ENCODE peak calls at places on chromosomes 13 and 19, in six cellular contexts. Z is IMR-90, O is right atrium auricular region, N is left lung, H is ascending aorta, A is neuronal stem cell. L is an unnamed sample.

GRCh38 chr19:18437481-18438330 is at the start of gene ISYNA1:
- DNase-seq in N (no peak), O (no peak), A (peak), H (no peak), Z (peak), L (peak)

GRCh38 chr19:17832443-17833208 is 11.3 kb upstream of the INSL3 start:
- DNase-seq in A (no peak), Z (no peak), H (no peak), O (no peak), N (no peak), L (no peak)

GRCh38 chr19:41864374-41864773 is 4.3 kb downstream of the RPS19 start:
- DNase-seq in Z (no peak), H (no peak), A (no peak), N (no peak), O (no peak), L (no peak)

GRCh38 chr19:18304194-18304495 is 18.7 kb downstream of the LSM4 start:
- DNase-seq in O (no peak), H (no peak), N (peak), Z (no peak), A (no peak), L (no peak)

GRCh38 chr19:52963229-52963760 is 614 bp upstream of the ZNF816 start:
- DNase-seq in Z (no peak), A (no peak), O (no peak), N (peak), H (no peak), L (no peak)

GRCh38 chr19:8890260-8890659 is 58.1 kb downstream of the MBD3L1 start:
- DNase-seq in Z (no peak), H (no peak), O (no peak), N (no peak), A (no peak), L (no peak)

GRCh38 chr13:38905081-38905480 is 85.5 kb downstream of the STOML3 start:
- DNase-seq in H (no peak), A (no peak), N (no peak), O (no peak), Z (no peak), L (peak)

GRCh38 chr13:32019612-32020233 is 11.9 kb upstream of the FRY start:
- DNase-seq in N (no peak), H (no peak), O (no peak), A (peak), Z (peak), L (peak)

GRCh38 chr13:97239306-97239705 is 17.2 kb downstream of the MBNL2 start:
- DNase-seq in Z (no peak), A (no peak), N (no peak), O (no peak), H (no peak), L (no peak)

GRCh38 chr13:44719857-44720671 is 143.9 kb upstream of the TSC22D1 start:
- DNase-seq in O (no peak), N (no peak), Z (peak), A (no peak), H (no peak), L (no peak)

GRCh38 chr13:101576452-101576851 is 124.0 kb downstream of the ITGBL1 start:
- DNase-seq in H (no peak), O (no peak), N (no peak), Z (peak), A (no peak), L (peak)

GRCh38 chr19:55080121-55080914 is 4.6 kb downstream of the EPS8L1 start:
- DNase-seq in O (no peak), Z (peak), N (peak), A (no peak), H (no peak), L (peak)

GRCh38 chr19:12034610-12035009 is 869 bp downstream of the ZNF433 start:
- DNase-seq in N (no peak), A (no peak), H (no peak), Z (no peak), O (no peak), L (no peak)

GRCh38 chr19:43450545-43450997 is 14.8 kb downstream of the LYPD3 start:
- DNase-seq in N (no peak), H (no peak), A (no peak), O (no peak), Z (peak), L (peak)

GRCh38 chr13:67421475-67421874 is 191.3 kb upstream of the PCDH9 start:
- DNase-seq in H (no peak), O (no peak), Z (no peak), A (no peak), N (no peak), L (no peak)

GRCh38 chr13:75399168-75399878 is 82.6 kb downstream of the TBC1D4 start:
- DNase-seq in H (no peak), A (no peak), N (no peak), Z (no peak), O (no peak), L (no peak)

GRCh38 chr13:35672611-35673010 is 196.1 kb upstream of the MAB21L1 start:
- DNase-seq in Z (peak), A (no peak), N (no peak), O (no peak), H (no peak), L (no peak)

GRCh38 chr19:18456974-18457373 is 19.0 kb upstream of the ISYNA1 start:
- DNase-seq in H (no peak), A (no peak), O (peak), N (no peak), Z (no peak), L (no peak)

GRCh38 chr13:101556676-101557121 is 104.2 kb downstream of the ITGBL1 start:
- DNase-seq in A (no peak), Z (peak), H (no peak), N (no peak), O (no peak), L (no peak)

GRCh38 chr19:16470911-16471811 is 609 bp downstream of the EPS15L1 start:
- DNase-seq in H (no peak), A (no peak), O (no peak), N (no peak), Z (peak), L (peak)

GRCh38 chr13:31199849-31200635 is at the start of gene B3GLCT:
- DNase-seq in H (no peak), Z (peak), A (peak), N (peak), O (peak), L (peak)

GRCh38 chr13:36850790-36851438 is 31.9 kb downstream of the RFXAP start:
- DNase-seq in A (no peak), N (no peak), H (no peak), O (no peak), Z (no peak), L (peak)

GRCh38 chr19:46618670-46619231 is 6.1 kb downstream of the PTGIR start:
- DNase-seq in O (no peak), Z (peak), N (no peak), H (no peak), A (no peak), L (peak)

GRCh38 chr19:8483165-8483564 is 19.3 kb downstream of the PRAM1 start:
- DNase-seq in H (no peak), A (no peak), N (no peak), Z (no peak), O (no peak), L (no peak)

GRCh38 chr13:67369895-67370660 is 139.9 kb upstream of the PCDH9 start:
- DNase-seq in O (no peak), Z (peak), A (no peak), H (no peak), N (no peak), L (peak)

GRCh38 chr13:25971499-25972145 is 80.2 kb downstream of the SHISA2 start:
- DNase-seq in H (no peak), O (no peak), N (no peak), A (no peak), Z (no peak), L (no peak)

GRCh38 chr13:24127116-24127631 is 33.3 kb upstream of the SPATA13 start:
- DNase-seq in H (no peak), N (peak), O (no peak), A (no peak), Z (peak), L (peak)

GRCh38 chr13:114148521-114148855 is 16.1 kb upstream of the RASA3 start:
- DNase-seq in H (no peak), N (no peak), Z (no peak), A (no peak), O (no peak), L (no peak)

GRCh38 chr13:83895994-83896580 is 13.8 kb upstream of the SLITRK1 start:
- DNase-seq in A (no peak), N (no peak), O (no peak), Z (peak), H (no peak), L (peak)

GRCh38 chr13:40617801-40618356 is 48.6 kb downstream of the FOXO1 start:
- DNase-seq in A (no peak), N (no peak), O (no peak), Z (no peak), H (no peak), L (no peak)

GRCh38 chr13:42378383-42378780 is 106.4 kb downstream of the AKAP11 start:
- DNase-seq in O (no peak), H (no peak), A (no peak), N (no peak), Z (no peak), L (no peak)

GRCh38 chr13:42377640-42378382 is 105.9 kb downstream of the AKAP11 start:
- DNase-seq in O (no peak), H (no peak), A (no peak), N (no peak), Z (no peak), L (no peak)

GRCh38 chr13:42381165-42381425 is 109.1 kb downstream of the AKAP11 start:
- DNase-seq in N (no peak), Z (no peak), O (no peak), A (no peak), H (no peak), L (no peak)

GRCh38 chr13:42379241-42379640 is 107.3 kb downstream of the AKAP11 start:
- DNase-seq in N (no peak), Z (no peak), A (no peak), H (no peak), O (no peak), L (no peak)

GRCh38 chr13:42380420-42381164 is 108.6 kb downstream of the AKAP11 start:
- DNase-seq in A (no peak), H (no peak), N (no peak), O (no peak), Z (no peak), L (no peak)
- H3K4me3 ChIP-seq in A (peak), H (no peak), N (no peak), O (no peak), Z (no peak), L (no peak)

GRCh38 chr19:1417681-1418493 is 10.5 kb downstream of the DAZAP1 start:
- DNase-seq in O (no peak), A (no peak), H (no peak), Z (no peak), N (no peak), L (no peak)

GRCh38 chr19:1417145-1417544 is 9.8 kb downstream of the DAZAP1 start:
- DNase-seq in A (no peak), O (no peak), N (no peak), Z (peak), H (no peak), L (no peak)

GRCh38 chr19:1418494-1418775 is 11.0 kb downstream of the DAZAP1 start:
- DNase-seq in N (no peak), O (no peak), A (no peak), Z (no peak), H (no peak), L (no peak)

GRCh38 chr19:1418951-1419735 is 11.8 kb downstream of the DAZAP1 start:
- DNase-seq in Z (no peak), H (no peak), A (no peak), O (no peak), N (no peak), L (no peak)

DNA sequence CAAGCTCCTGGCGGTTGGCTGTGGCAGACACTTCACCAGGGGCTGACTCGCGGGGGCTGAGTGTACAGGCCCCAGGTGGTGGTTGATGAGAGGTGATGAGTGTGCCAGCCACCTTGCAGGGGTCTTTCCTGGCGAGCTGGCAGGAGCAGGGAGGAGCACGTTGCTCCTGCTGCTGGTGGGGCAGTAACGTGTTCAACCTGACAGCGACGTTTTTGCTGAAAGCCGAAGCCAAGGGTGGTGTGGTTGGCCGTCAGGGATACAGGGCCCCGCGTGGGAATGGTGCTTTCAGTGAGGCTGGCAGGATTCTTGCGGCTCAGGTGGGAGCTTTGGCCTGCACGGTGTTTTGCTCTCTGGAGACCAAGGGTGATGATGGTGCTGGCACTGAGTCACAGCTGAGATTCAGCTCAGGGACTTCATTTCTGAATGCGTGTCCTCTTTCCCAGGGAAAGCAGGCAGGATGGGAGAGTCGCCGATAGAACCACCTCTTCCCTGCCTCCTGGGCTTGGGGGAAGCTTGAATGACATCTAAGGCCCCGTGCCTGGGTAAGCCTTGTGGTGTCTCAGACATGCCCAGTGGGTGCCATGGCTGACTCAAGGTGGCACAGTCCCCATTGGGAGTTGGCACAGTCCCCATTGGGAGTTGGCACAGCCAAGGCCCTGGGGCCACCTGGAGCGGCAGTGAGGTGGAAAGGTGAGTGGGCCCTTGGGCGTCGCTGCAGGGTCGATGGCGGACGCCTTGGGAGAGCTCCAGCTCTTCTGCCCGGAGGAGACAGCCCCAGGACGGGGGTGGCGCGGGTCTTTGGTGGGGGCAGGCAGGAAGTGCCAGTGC is 8.8 kb downstream of the DAZAP1 start:
- DNase-seq in N (no peak), Z (peak), O (no peak), A (no peak), H (no peak), L (peak)
- H3K4me3 ChIP-seq in N (peak), Z (no peak), O (peak), A (peak), H (no peak), L (peak)

GRCh38 chr13:49641810-49642291 is 13.5 kb downstream of the ARL11 start:
- DNase-seq in Z (peak), O (peak), N (peak), H (no peak), A (no peak), L (peak)

GRCh38 chr13:49646688-49647087 is 18.4 kb downstream of the ARL11 start:
- DNase-seq in N (no peak), Z (no peak), H (no peak), A (no peak), O (no peak), L (no peak)

GRCh38 chr13:49638416-49639072 is 10.2 kb downstream of the ARL11 start:
- DNase-seq in H (no peak), O (no peak), Z (no peak), A (no peak), N (no peak), L (peak)

GRCh38 chr13:49645451-49645850 is 17.1 kb downstream of the ARL11 start:
- DNase-seq in H (no peak), A (no peak), O (no peak), N (no peak), Z (no peak), L (no peak)

GRCh38 chr13:49643003-49643651 is 14.8 kb downstream of the ARL11 start:
- DNase-seq in A (no peak), H (no peak), N (no peak), Z (no peak), O (no peak), L (no peak)
- H3K4me3 ChIP-seq in A (no peak), H (no peak), N (peak), Z (no peak), O (no peak), L (no peak)

GRCh38 chr19:10419200-10419645 is 1.1 kb upstream of the PDE4A start:
- DNase-seq in O (no peak), N (no peak), A (no peak), Z (no peak), H (no peak), L (no peak)
- H3K4me3 ChIP-seq in O (peak), N (no peak), A (peak), Z (peak), H (no peak), L (no peak)

GRCh38 chr19:1421958-1422305 is 14.5 kb downstream of the DAZAP1 start:
- DNase-seq in A (no peak), N (no peak), H (no peak), O (no peak), Z (no peak), L (no peak)

GRCh38 chr19:1422360-1422759 is 15.0 kb downstream of the DAZAP1 start:
- DNase-seq in H (no peak), A (no peak), N (no peak), O (no peak), Z (no peak), L (no peak)

GRCh38 chr19:1423445-1424181 is 14.6 kb upstream of the RPS15 start:
- DNase-seq in A (no peak), N (no peak), H (no peak), O (no peak), Z (no peak), L (no peak)

GRCh38 chr19:1424182-1424955 is 13.8 kb upstream of the RPS15 start:
- DNase-seq in A (no peak), H (no peak), O (no peak), N (no peak), Z (no peak), L (no peak)

DNA sequence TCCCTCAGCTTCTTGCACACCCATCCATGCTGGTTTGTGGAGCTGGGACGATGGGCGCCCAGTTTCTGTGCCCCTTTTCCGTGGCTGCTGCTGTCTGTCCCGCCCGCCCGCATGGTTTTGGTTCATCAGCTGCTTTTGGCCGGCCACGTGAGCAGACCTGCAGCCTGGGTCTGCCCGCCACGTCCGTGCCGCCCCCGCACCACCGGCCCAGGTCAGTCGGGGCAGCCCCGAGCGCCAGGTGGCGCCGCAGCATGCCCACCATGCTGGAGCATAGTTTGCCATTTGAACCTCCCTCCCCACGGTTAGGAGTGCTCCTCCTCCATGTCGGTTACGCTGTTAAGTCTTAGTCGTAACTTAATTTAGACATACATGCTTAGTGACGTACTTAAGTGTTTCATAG is 15.3 kb upstream of the RPS15 start:
- DNase-seq in H (no peak), N (no peak), Z (no peak), A (no peak), O (no peak), L (no peak)
- H3K4me3 ChIP-seq in H (no peak), N (no peak), Z (no peak), A (no peak), O (no peak), L (no peak)